ENCODE peak calls at places on chromosome 11, in five cellular contexts. One of them, this sample, is unnamed.

GRCh38 chr11:827146-827860 is 416 bp upstream of the CRACR2B start:
- DNase-seq in transverse colon: peak; percentile 74
- DNase-seq in CD8-positive, alpha-beta T cell: no peak
- DNase-seq in effector memory CD4-positive, alpha-beta T cell: no peak
- DNase-seq in kidney tubule cell: peak; percentile 54
- DNase-seq in this sample: no peak

GRCh38 chr11:59801981-59802638 is 8.5 kb downstream of the MRPL16 start:
- DNase-seq in transverse colon: no peak
- DNase-seq in CD8-positive, alpha-beta T cell: no peak
- DNase-seq in effector memory CD4-positive, alpha-beta T cell: no peak
- DNase-seq in kidney tubule cell: peak; percentile 70
- DNase-seq in this sample: no peak

GRCh38 chr11:133818302-133818701 is 27.0 kb downstream of the SPATA19 start:
- DNase-seq in transverse colon: no peak
- DNase-seq in CD8-positive, alpha-beta T cell: no peak
- DNase-seq in effector memory CD4-positive, alpha-beta T cell: no peak
- DNase-seq in kidney tubule cell: no peak
- DNase-seq in this sample: no peak

GRCh38 chr11:85530596-85530995 is 96.5 kb downstream of the DLG2 start:
- DNase-seq in transverse colon: no peak
- DNase-seq in CD8-positive, alpha-beta T cell: no peak
- DNase-seq in effector memory CD4-positive, alpha-beta T cell: no peak
- DNase-seq in kidney tubule cell: no peak
- DNase-seq in this sample: no peak

GRCh38 chr11:118314985-118315384 is 10.5 kb downstream of the CD3E start:
- DNase-seq in transverse colon: no peak
- DNase-seq in CD8-positive, alpha-beta T cell: no peak
- DNase-seq in effector memory CD4-positive, alpha-beta T cell: no peak
- DNase-seq in kidney tubule cell: peak; percentile 9
- DNase-seq in this sample: no peak

GRCh38 chr11:117181586-117182550 is 3.3 kb downstream of the SIDT2 start:
- DNase-seq in transverse colon: no peak
- DNase-seq in CD8-positive, alpha-beta T cell: no peak
- DNase-seq in effector memory CD4-positive, alpha-beta T cell: no peak
- DNase-seq in kidney tubule cell: no peak
- DNase-seq in this sample: no peak

GRCh38 chr11:78339945-78340344 is 77.7 kb downstream of the GAB2 start:
- DNase-seq in transverse colon: no peak
- DNase-seq in CD8-positive, alpha-beta T cell: no peak
- DNase-seq in effector memory CD4-positive, alpha-beta T cell: no peak
- DNase-seq in kidney tubule cell: no peak
- DNase-seq in this sample: no peak

GRCh38 chr11:110337570-110338193 is 41.3 kb upstream of the RDX start:
- DNase-seq in transverse colon: no peak
- DNase-seq in CD8-positive, alpha-beta T cell: no peak
- DNase-seq in effector memory CD4-positive, alpha-beta T cell: no peak
- DNase-seq in kidney tubule cell: peak; percentile 81
- DNase-seq in this sample: no peak

GRCh38 chr11:18452927-18453326 is 2.7 kb upstream of the LDHAL6A start:
- DNase-seq in transverse colon: no peak
- DNase-seq in CD8-positive, alpha-beta T cell: no peak
- DNase-seq in effector memory CD4-positive, alpha-beta T cell: no peak
- DNase-seq in kidney tubule cell: peak; percentile 25
- DNase-seq in this sample: no peak

GRCh38 chr11:79244175-79244804 is 196.5 kb downstream of the TENM4 start:
- DNase-seq in transverse colon: no peak
- DNase-seq in CD8-positive, alpha-beta T cell: no peak
- DNase-seq in effector memory CD4-positive, alpha-beta T cell: no peak
- DNase-seq in kidney tubule cell: peak; percentile 86
- DNase-seq in this sample: no peak

GRCh38 chr11:130585545-130585944 is 137.1 kb downstream of the ADAMTS15 start:
- DNase-seq in transverse colon: no peak
- DNase-seq in CD8-positive, alpha-beta T cell: no peak
- DNase-seq in effector memory CD4-positive, alpha-beta T cell: no peak
- DNase-seq in kidney tubule cell: peak; percentile 65
- DNase-seq in this sample: no peak

GRCh38 chr11:117941163-117941707 is 12.0 kb upstream of the TMPRSS13 start:
- DNase-seq in transverse colon: no peak
- DNase-seq in CD8-positive, alpha-beta T cell: no peak
- DNase-seq in effector memory CD4-positive, alpha-beta T cell: no peak
- DNase-seq in kidney tubule cell: peak; percentile 66
- DNase-seq in this sample: no peak

GRCh38 chr11:78564037-78564888 is 10.4 kb downstream of the NARS2 start:
- DNase-seq in transverse colon: peak; percentile 23
- DNase-seq in CD8-positive, alpha-beta T cell: peak; percentile 35
- DNase-seq in effector memory CD4-positive, alpha-beta T cell: no peak
- DNase-seq in kidney tubule cell: peak; percentile 65
- DNase-seq in this sample: no peak